ENCODE peak calls at places on chromosomes 1 and 21, in eight cellular contexts. D is OCI-LY7; T is tibial nerve; W is CD8-positive, alpha-beta T cell; S is psoas muscle; J is lung; M is right atrium auricular region; A is spleen. V is an unnamed sample.

GRCh38 chr1:156122519-156123355 is 8.2 kb downstream of the LMNA start:
- DNase-seq in M (peak; percentile 94), S (peak; percentile 93), T (no peak), A (no peak), J (peak; percentile 77), D (no peak), W (no peak), V (peak; percentile 84)

GRCh38 chr21:45257673-45258341 is 29.9 kb downstream of the POFUT2 start:
- DNase-seq in J (no peak), S (peak; percentile 46), W (no peak), D (no peak), A (peak; percentile 59), T (no peak), M (no peak), V (no peak)

GRCh38 chr21:8990326-8991087 is 1530.9 kb upstream of the TPTE start:
- DNase-seq in J (no peak), W (no peak), D (no peak), M (no peak), S (no peak), A (no peak), T (no peak), V (no peak)

GRCh38 chr1:67339623-67340343 is 32.1 kb downstream of the IL12RB2 start:
- DNase-seq in J (no peak), M (no peak), W (no peak), D (no peak), T (no peak), A (no peak), S (no peak), V (no peak)

GRCh38 chr1:94803517-94804441 is 16.4 kb upstream of the SLC44A3 start:
- DNase-seq in T (peak; percentile 30), J (no peak), M (no peak), W (no peak), S (no peak), A (no peak), D (no peak), V (peak; percentile 55)

GRCh38 chr1:110309768-110310167 is 29.4 kb upstream of the RBM15 start:
- DNase-seq in S (no peak), M (no peak), A (no peak), J (no peak), W (no peak), D (no peak), T (no peak), V (no peak)

GRCh38 chr1:184745929-184746583 is 8.6 kb downstream of the EDEM3 start:
- DNase-seq in S (no peak), W (no peak), M (no peak), D (no peak), A (no peak), T (no peak), J (no peak), V (no peak)

GRCh38 chr1:106831511-106831910 is 225.0 kb upstream of the PRMT6 start:
- DNase-seq in T (no peak), W (no peak), J (peak; percentile 32), M (no peak), S (no peak), A (no peak), D (no peak), V (no peak)

GRCh38 chr1:202967684-202968281 is 726 bp upstream of the CYB5R1 start:
- DNase-seq in W (peak; percentile 20), J (no peak), S (no peak), T (no peak), D (peak; percentile 47), M (no peak), A (no peak), V (no peak)

GRCh38 chr1:172430128-172430454 is 9.6 kb downstream of the C1orf105 start:
- DNase-seq in D (no peak), T (no peak), W (no peak), J (no peak), A (no peak), M (no peak), S (no peak), V (no peak)

GRCh38 chr1:112744019-112744578 is 29.0 kb upstream of the PPM1J start:
- DNase-seq in A (no peak), S (no peak), J (no peak), T (no peak), D (no peak), W (no peak), M (no peak), V (no peak)

GRCh38 chr1:181503130-181503810 is 20.0 kb downstream of the CACNA1E start:
- DNase-seq in M (no peak), J (no peak), A (no peak), D (no peak), S (no peak), W (no peak), T (no peak), V (no peak)

GRCh38 chr1:181504294-181505115 is 21.2 kb downstream of the CACNA1E start:
- DNase-seq in J (no peak), M (no peak), W (no peak), T (no peak), A (peak; percentile 78), D (peak; percentile 65), S (no peak), V (no peak)

GRCh38 chr1:181499825-181500224 is 16.5 kb downstream of the CACNA1E start:
- DNase-seq in A (no peak), W (no peak), T (no peak), M (no peak), S (no peak), J (no peak), D (no peak), V (no peak)

GRCh38 chr1:181497870-181498269 is 14.6 kb downstream of the CACNA1E start:
- DNase-seq in M (no peak), D (no peak), J (no peak), A (no peak), T (no peak), W (no peak), S (no peak), V (no peak)

DNA sequence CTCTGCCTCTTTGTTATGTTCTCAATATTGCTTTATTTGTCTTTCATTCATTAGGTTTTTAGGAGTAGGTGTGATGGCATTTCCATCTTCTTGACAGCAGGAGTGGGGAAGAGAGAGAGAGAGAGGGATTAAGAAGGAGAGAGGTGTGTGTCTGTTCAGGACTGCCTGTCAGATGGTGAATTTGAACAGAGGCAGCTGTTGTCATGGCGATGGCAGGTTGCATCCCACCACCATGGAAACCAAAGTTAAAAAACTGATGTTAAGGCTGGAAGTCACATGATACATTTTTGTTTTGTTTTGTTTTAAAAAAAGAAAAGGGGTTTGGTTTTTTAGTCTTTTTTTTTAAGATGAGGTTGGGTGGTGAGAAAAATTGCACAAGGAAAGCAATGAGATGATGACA is 18.3 kb downstream of the CACNA1E start:
- DNase-seq in D (no peak), A (no peak), S (no peak), T (no peak), M (no peak), W (no peak), J (no peak), V (no peak)
- TF ChIP-seq CTCF in D (no peak), A (no peak), S (no peak), T (no peak), M (no peak), W (no peak), J (no peak), V (no peak)

GRCh38 chr1:2807036-2807435 is 5.5 kb upstream of the TTC34 start:
- DNase-seq in S (peak; percentile 15), M (no peak), D (no peak), W (no peak), J (no peak), T (no peak), A (peak; percentile 39), V (no peak)

GRCh38 chr1:2809656-2810055 is 8.2 kb upstream of the TTC34 start:
- DNase-seq in J (no peak), W (no peak), M (no peak), D (no peak), S (no peak), T (no peak), A (no peak), V (no peak)

GRCh38 chr1:2808386-2808705 is 6.9 kb upstream of the TTC34 start:
- DNase-seq in D (no peak), T (no peak), J (no peak), S (peak; percentile 23), M (no peak), A (no peak), W (no peak), V (no peak)

GRCh38 chr1:2808831-2809605 is 7.5 kb upstream of the TTC34 start:
- DNase-seq in S (peak; percentile 38), A (no peak), M (no peak), T (no peak), J (no peak), D (no peak), W (no peak), V (no peak)

GRCh38 chr1:2807678-2808385 is 6.3 kb upstream of the TTC34 start:
- DNase-seq in W (no peak), J (no peak), M (no peak), D (no peak), S (peak; percentile 10), T (no peak), A (no peak), V (no peak)
- H3K9me3 ChIP-seq in W (no peaks in the 10 kb centered on the region), J (peaks cover 16% of the 10 kb centered on the region), M (no peaks in the 10 kb centered on the region), D (no peaks in the 10 kb centered on the region), S (peaks cover 5% of the 10 kb centered on the region), T (no peaks in the 10 kb centered on the region), A (no peaks in the 10 kb centered on the region), V (peaks cover 6% of the 10 kb centered on the region)

GRCh38 chr1:206591696-206592095 is 20.6 kb downstream of the EIF2D start:
- DNase-seq in W (no peak), M (no peak), A (no peak), T (no peak), D (no peak), J (no peak), S (no peak), V (no peak)

GRCh38 chr1:206591236-206591635 is 21.0 kb downstream of the EIF2D start:
- DNase-seq in W (no peak), S (no peak), J (no peak), T (no peak), A (no peak), M (no peak), D (no peak), V (no peak)

GRCh38 chr1:206589206-206589605 is 23.1 kb downstream of the EIF2D start:
- DNase-seq in S (no peak), A (no peak), D (no peak), J (peak; percentile 37), W (no peak), T (no peak), M (peak; percentile 66), V (no peak)

GRCh38 chr1:206588492-206588891 is 23.8 kb downstream of the EIF2D start:
- DNase-seq in S (no peak), T (no peak), D (no peak), M (no peak), A (no peak), W (no peak), J (no peak), V (no peak)

GRCh38 chr1:206590025-206590834 is 22.0 kb downstream of the EIF2D start:
- DNase-seq in M (no peak), D (no peak), J (no peak), W (peak; percentile 60), T (no peak), A (no peak), S (no peak), V (no peak)
- TF ChIP-seq CTCF in M (peak; percentile 19), D (peak; percentile 73), J (no peak), W (peak; percentile 50), T (no peak), A (no peak), S (peak; percentile 14), V (no peak)

DNA sequence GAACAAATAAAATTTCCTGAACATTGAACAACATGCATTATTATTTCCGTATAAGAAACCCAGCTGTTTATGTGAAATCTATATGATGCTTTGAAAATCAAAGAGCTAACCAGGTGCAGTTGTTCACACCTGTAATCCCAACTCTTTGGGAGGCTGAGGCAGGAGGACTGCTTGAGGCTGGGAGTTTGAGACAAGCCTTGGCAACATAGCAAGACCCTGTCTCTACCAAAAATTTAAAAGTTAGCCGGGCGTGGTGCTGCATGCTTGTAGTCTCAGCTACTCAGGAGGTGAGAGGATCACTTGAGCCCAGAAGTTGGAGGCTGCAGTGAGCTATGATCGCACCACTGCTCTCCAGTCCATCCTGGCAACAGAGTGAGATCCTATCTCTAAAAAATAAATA is 4.8 kb upstream of the ZNF281 start:
- DNase-seq in J (no peak), W (no peak), A (no peak), T (no peak), M (no peak), D (no peak), S (no peak), V (no peak)
- H3K9me3 ChIP-seq in J (no peaks in the 10 kb centered on the region), W (no peaks in the 10 kb centered on the region), A (no peaks in the 10 kb centered on the region), T (no peaks in the 10 kb centered on the region), M (no peaks in the 10 kb centered on the region), D (no peaks in the 10 kb centered on the region), S (no peaks in the 10 kb centered on the region), V (no peaks in the 10 kb centered on the region)

V was measured in heart right ventricle.